ENCODE peak calls at places on chromosomes 5 and 9, in ten cellular contexts. H is bronchial epithelial cell; I is stimulated activated CD8-positive, alpha-beta memory T cell treated with anti-CD3 and anti-CD28 coated beads, Interleukin-15, amount 100 ng/mL, for 24 hours; G is SW480; L is neural progenitor cell; J is IMR-90; S is iPS-NIHi11; Z is AG09309; Q is tibial nerve; U is astrocyte. C is an unnamed sample.

GRCh38 chr9:109908459-109909390 is 128.7 kb downstream of the PALM2AKAP2 start:
- DNase-seq in I (no peak), G (no peak), U (peak), S (no peak), J (peak), L (no peak), Q (no peak), H (no peak), Z (no peak), C (no peak)

GRCh38 chr5:149040421-149040820 is 22.4 kb downstream of the SH3TC2 start:
- DNase-seq in J (no peak), L (no peak), Q (no peak), I (no peak), H (no peak), S (no peak), G (no peak), U (peak), Z (no peak), C (no peak)

GRCh38 chr9:134694714-134695113 is 53.1 kb downstream of the COL5A1 start:
- DNase-seq in Q (no peak), Z (no peak), G (no peak), I (no peak), L (no peak), S (no peak), H (no peak), J (no peak), U (no peak), C (no peak)

GRCh38 chr5:92594031-92594430 is 987.0 kb downstream of the NR2F1-AS1 start:
- DNase-seq in H (no peak), U (no peak), L (peak), S (no peak), I (no peak), J (no peak), Q (no peak), Z (no peak), G (no peak), C (no peak)

GRCh38 chr9:10228082-10228481 is 384.7 kb downstream of the PTPRD start:
- DNase-seq in Q (no peak), U (no peak), I (no peak), Z (no peak), S (no peak), L (no peak), G (no peak), H (peak), J (no peak), C (no peak)

GRCh38 chr5:55903121-55903701 is 52.1 kb downstream of the IL31RA start:
- DNase-seq in H (peak), S (no peak), J (peak), Q (no peak), I (peak), Z (no peak), G (peak), L (no peak), U (peak), C (no peak)

GRCh38 chr5:146919304-146919703 is 40.7 kb upstream of the PPP2R2B start:
- DNase-seq in H (no peak), S (peak), J (no peak), U (no peak), G (no peak), Q (no peak), Z (no peak), I (no peak), L (peak), C (no peak)

GRCh38 chr5:121500262-121500792 is 351.4 kb upstream of the FTMT start:
- DNase-seq in I (no peak), Q (no peak), J (no peak), Z (no peak), H (no peak), G (no peak), L (no peak), S (peak), U (no peak), C (no peak)

GRCh38 chr5:122465994-122466393 is 154.0 kb downstream of the SNCAIP start:
- DNase-seq in H (no peak), S (no peak), G (no peak), Z (no peak), L (peak), J (no peak), Q (no peak), I (no peak), U (no peak), C (no peak)